ENCODE peak calls at places on chromosome 17, in four cellular contexts. One of them, this sample, is unnamed.

GRCh38 chr17:16991349-16992009 is 19.6 kb upstream of the TNFRSF13B start:
- DNase-seq in T-helper 17 cell: peak; percentile 77
- DNase-seq in NCI-H460: peak; percentile 58
- DNase-seq in neural crest cell: peak; percentile 86
- DNase-seq in this sample: peak; percentile 89

GRCh38 chr17:62887437-62887836 is 78.6 kb upstream of the TANC2 start:
- DNase-seq in T-helper 17 cell: no peak
- DNase-seq in NCI-H460: no peak
- DNase-seq in neural crest cell: no peak
- DNase-seq in this sample: no peak

GRCh38 chr17:4444782-4445473 is 11.2 kb downstream of the SPNS3 start:
- DNase-seq in T-helper 17 cell: no peak
- DNase-seq in NCI-H460: no peak
- DNase-seq in neural crest cell: no peak
- DNase-seq in this sample: no peak

GRCh38 chr17:19333736-19334290 is 28.7 kb downstream of the B9D1 start:
- DNase-seq in T-helper 17 cell: no peak
- DNase-seq in NCI-H460: no peak
- DNase-seq in neural crest cell: no peak
- DNase-seq in this sample: no peak

GRCh38 chr17:55444471-55445441 is 23.1 kb upstream of the MMD start:
- DNase-seq in T-helper 17 cell: no peak
- DNase-seq in NCI-H460: no peak
- DNase-seq in neural crest cell: no peak
- DNase-seq in this sample: no peak

GRCh38 chr17:27978689-27979175 is 63.7 kb upstream of the NLK start:
- DNase-seq in T-helper 17 cell: no peak
- DNase-seq in NCI-H460: no peak
- DNase-seq in neural crest cell: no peak
- DNase-seq in this sample: no peak

GRCh38 chr17:78118801-78119241 is 9.7 kb downstream of the TMC6 start:
- DNase-seq in T-helper 17 cell: no peak
- DNase-seq in NCI-H460: no peak
- DNase-seq in neural crest cell: no peak
- DNase-seq in this sample: no peak

GRCh38 chr17:50565559-50566350 is 5.2 kb downstream of the CACNA1G start:
- DNase-seq in T-helper 17 cell: no peak
- DNase-seq in NCI-H460: no peak
- DNase-seq in neural crest cell: peak; percentile 31
- DNase-seq in this sample: peak; percentile 28

GRCh38 chr17:31571124-31571892 is 179.8 kb downstream of the RAB11FIP4 start:
- DNase-seq in T-helper 17 cell: no peak
- DNase-seq in NCI-H460: no peak
- DNase-seq in neural crest cell: no peak
- DNase-seq in this sample: no peak

GRCh38 chr17:35906559-35907265 is 23.9 kb downstream of the RDM1 start:
- DNase-seq in T-helper 17 cell: no peak
- DNase-seq in NCI-H460: no peak
- DNase-seq in neural crest cell: no peak
- DNase-seq in this sample: no peak

This sample was measured in cardiac muscle cell.